ENCODE peak calls at places on chromosomes 11 and 22, in seven cellular contexts. C is right lobe of liver, N is GM12878, G is stomach, H is GM12891, K is A549, T is body of pancreas. B is an unnamed sample.

GRCh38 chr22:44956835-44957234 is 53.0 kb downstream of the PHF21B start:
- DNase-seq in C (no peak), N (no peak), G (no peak), H (no peak), K (no peak), T (no peak), B (no peak)

GRCh38 chr11:117831661-117832415 is 7.3 kb upstream of the FXYD2 start:
- DNase-seq in C (no peak), N (no peak), G (peak; percentile 18), H (no peak), K (no peak), T (no peak), B (no peak)

GRCh38 chr11:112543390-112543789 is 282.7 kb upstream of the PLET1 start:
- DNase-seq in C (no peak), N (no peak), G (no peak), H (no peak), K (no peak), T (no peak), B (no peak)

GRCh38 chr11:75925785-75926164 is 110.8 kb downstream of the UVRAG start:
- DNase-seq in C (no peak), N (no peak), G (no peak), H (no peak), K (no peak), T (no peak), B (no peak)

GRCh38 chr11:35389897-35390462 is 29.4 kb downstream of the SLC1A2 start:
- DNase-seq in C (no peak), N (peak; percentile 17), G (no peak), H (no peak), K (no peak), T (no peak), B (no peak)

GRCh38 chr11:118364956-118365615 is 5.7 kb downstream of the UBE4A start:
- DNase-seq in C (no peak), N (no peak), G (no peak), H (no peak), K (no peak), T (no peak), B (no peak)

GRCh38 chr11:58905141-58905715 is 34.1 kb upstream of the GLYATL1 start:
- DNase-seq in C (peak; percentile 54), N (no peak), G (no peak), H (no peak), K (no peak), T (peak; percentile 19), B (no peak)

GRCh38 chr11:81224396-81224795 is 1509.3 kb downstream of the FAM181B start:
- DNase-seq in C (no peak), N (no peak), G (no peak), H (no peak), K (no peak), T (no peak), B (no peak)

GRCh38 chr22:49976439-49977175 is 16.0 kb downstream of the PIM3 start:
- DNase-seq in C (no peak), N (peak; percentile 67), G (peak; percentile 26), H (no peak), K (peak; percentile 28), T (no peak), B (no peak)

GRCh38 chr22:21621891-21622623 is 7.8 kb downstream of the YDJC start:
- DNase-seq in C (no peak), N (no peak), G (no peak), H (no peak), K (no peak), T (no peak), B (no peak)

DNA sequence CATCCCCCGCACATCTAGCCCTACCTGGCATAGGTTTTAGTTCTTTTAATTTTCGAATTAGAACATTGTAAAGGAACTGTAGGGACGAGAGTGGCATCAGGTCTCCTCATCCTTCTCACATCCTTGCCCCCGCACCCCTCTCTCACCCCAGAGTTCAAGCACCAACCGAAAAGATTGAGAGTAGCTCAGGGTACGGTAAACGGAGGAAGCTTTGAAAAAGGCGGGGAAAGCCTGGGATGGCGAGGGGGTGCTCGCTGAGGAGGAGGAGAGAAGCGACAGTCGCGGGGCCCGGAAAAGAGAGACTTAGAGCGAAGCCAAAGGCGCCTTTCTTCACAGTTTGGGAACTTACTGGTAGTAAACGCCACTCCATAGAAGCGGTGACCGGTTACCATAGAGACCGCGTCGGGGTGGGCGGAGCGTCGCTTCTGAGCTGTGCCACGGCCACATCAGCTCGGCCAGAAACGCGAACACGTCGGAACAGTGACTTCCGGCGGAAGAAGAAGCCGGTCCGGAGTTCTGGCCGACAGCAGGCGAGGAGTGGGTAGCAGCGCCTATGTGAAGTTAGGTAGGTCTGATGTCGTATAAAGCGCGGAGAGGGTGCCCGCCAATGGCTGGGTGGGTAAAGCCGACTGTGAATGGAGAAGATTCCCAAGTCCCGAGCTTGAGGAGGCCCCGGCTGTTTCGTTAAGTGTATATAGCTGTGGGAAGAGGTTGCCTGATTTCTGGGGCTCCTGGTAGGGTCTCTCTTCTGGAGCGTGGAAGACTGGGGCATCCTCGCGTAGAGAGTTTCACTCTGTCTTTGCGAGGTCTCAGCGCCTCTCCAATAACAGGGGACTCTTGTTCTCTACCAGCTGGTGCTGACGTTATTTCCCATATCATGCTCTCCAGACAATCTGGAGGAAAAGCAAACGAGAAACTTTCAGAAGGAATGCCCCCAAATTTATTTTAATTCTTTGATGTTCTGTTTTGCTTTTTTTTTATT is at the start of the genes DCDC1 and DNAJC24:
- DNase-seq in C (peak; percentile 95), N (peak; percentile 76), G (peak; percentile 93), H (peak; percentile 34), K (peak; percentile 92), T (peak; percentile 95), B (peak; percentile 52)
- TF ChIP-seq POLR2A in C (no peak), N (peak; percentile 87), G (no peak), H (peak; percentile 77), K (peak; percentile 88), T (no peak), B (peak; percentile 84)

DNA sequence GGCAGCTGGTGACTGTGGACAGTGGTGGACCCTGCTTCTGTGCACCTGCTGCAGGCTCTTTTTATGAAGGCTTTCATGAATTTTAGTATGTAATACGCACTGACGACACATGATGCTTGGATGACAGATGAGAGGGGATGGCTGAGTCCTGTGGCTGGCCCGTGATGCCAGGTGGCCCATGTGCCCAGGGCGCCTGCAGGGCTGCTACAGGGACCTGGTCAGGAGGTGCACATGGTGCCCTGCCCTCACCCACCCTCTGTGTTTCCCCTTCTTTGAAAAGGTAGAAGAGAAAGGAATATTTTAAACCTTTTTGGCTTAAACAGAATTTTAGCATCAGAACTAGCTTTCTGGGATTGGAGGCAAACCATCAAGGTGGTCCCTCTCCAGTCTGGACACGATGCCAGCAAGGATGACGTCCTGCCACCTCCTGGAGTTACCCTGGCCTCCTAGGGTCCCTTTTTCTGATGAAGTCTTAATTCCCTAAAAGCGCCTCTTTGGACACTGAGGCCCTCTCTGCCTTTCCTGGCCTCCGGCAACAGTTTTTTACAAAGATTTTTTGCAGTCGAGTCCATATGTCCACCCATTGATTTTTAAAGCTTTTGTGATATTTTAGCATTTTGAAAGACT is 5.4 kb upstream of the RANBP1 start:
- DNase-seq in C (no peak), N (no peak), G (no peak), H (no peak), K (no peak), T (no peak), B (no peak)
- TF ChIP-seq POLR2A in C (no peak), N (no peak), G (no peak), H (no peak), K (no peak), T (no peak), B (no peak)

GRCh38 chr22:37627091-37627490 is 12.4 kb upstream of the SH3BP1 start:
- DNase-seq in C (no peak), N (no peak), G (no peak), H (no peak), K (no peak), T (no peak), B (no peak)

GRCh38 chr22:37624876-37625275 is 14.6 kb upstream of the SH3BP1 start:
- DNase-seq in C (no peak), N (no peak), G (no peak), H (no peak), K (no peak), T (peak; percentile 12), B (no peak)

GRCh38 chr22:37626556-37627075 is 12.9 kb upstream of the SH3BP1 start:
- DNase-seq in C (no peak), N (no peak), G (no peak), H (no peak), K (no peak), T (no peak), B (no peak)

GRCh38 chr22:37626144-37626543 is 13.3 kb upstream of the SH3BP1 start:
- DNase-seq in C (peak; percentile 93), N (no peak), G (peak; percentile 51), H (no peak), K (no peak), T (peak; percentile 55), B (no peak)

GRCh38 chr22:37625737-37626136 is 13.7 kb upstream of the SH3BP1 start:
- DNase-seq in C (no peak), N (no peak), G (no peak), H (no peak), K (no peak), T (no peak), B (no peak)
- TF ChIP-seq POLR2A in C (no peak), N (no peak), G (no peak), H (no peak), K (no peak), T (no peak), B (no peak)

DNA sequence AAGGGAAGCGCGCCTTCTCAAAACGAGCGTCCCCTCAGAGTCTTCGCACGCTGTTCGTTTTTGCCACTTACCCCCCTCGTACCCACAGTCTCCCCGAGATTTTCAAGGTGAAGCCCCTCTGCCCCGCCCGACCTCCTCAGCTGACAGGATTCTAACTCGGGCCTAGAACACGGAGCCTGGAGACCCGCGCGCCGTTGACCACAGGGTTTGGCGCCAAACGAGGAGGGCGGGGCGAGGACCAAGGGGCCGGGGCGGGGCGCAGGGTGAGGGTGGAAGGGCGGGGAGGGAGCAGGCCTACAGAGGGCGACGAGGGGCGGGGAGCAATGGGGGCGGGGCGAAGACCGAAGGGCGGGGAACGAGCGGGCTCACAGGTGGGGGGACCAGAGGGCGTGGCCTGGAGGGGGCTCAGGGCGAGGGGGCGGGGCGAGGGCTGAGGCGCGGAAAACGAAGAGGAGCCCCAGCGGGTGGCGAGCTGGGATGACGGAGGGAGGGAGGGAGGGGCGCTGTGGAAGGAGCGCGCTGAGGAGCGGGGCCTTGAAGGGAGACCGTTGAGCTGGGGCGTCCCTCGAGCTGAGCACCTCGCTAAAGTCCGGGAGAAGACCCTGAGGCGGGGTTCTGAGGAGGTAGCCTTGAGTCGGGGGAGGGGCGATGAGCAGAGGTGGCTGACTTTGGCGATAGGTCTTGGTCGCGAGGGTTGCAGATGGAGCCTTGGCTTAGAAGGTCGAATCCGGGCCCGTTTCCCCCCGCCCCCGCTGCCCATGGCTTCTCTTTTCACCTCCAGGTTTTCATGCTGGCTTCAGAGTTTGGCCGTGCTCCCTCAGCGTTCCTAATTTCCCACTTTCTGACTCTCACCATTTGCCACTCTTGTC is at the start of gene DMC1:
- DNase-seq in C (peak; percentile 94), N (peak; percentile 73), G (peak; percentile 95), H (peak; percentile 93), K (peak; percentile 91), T (peak; percentile 96), B (peak; percentile 68)
- TF ChIP-seq POLR2A in C (no peak), N (peak; percentile 77), G (no peak), H (no peak), K (peak; percentile 26), T (no peak), B (peak; percentile 28)